ENCODE peak calls at places on chromosomes 4 and X, in six cellular contexts. Y, H, R, C, K and J are unnamed samples.

GRCh38 chrX:87517571-87518141 is at the start of gene KLHL4:
- DNase-seq in R (no peak), Y (peak; percentile 88), H (no peak), C (no peak), K (peak; percentile 45), J (no peak)

GRCh38 chr4:190018201-190018920 is 8.7 kb downstream of the FRG2 start:
- DNase-seq in K (no peak), Y (no peak), H (no peak), R (no peak), C (no peak), J (no peak)

GRCh38 chr4:602559-602942 is 22.8 kb upstream of the PDE6B start:
- DNase-seq in K (peak; percentile 30), Y (peak; percentile 25), C (peak; percentile 68), R (peak; percentile 88), H (no peak), J (no peak)

GRCh38 chrX:130024127-130024526 is 41.7 kb downstream of the BCORL1 start:
- DNase-seq in Y (peak; percentile 66), K (no peak), H (peak; percentile 75), C (peak; percentile 58), R (peak; percentile 84), J (peak; percentile 6)

GRCh38 chr4:108730579-108730978 is 32.3 kb downstream of the ETNPPL start:
- DNase-seq in C (no peak), H (no peak), R (no peak), K (no peak), Y (peak; percentile 28), J (peak; percentile 57)

GRCh38 chrX:45868425-45868824 is 667.7 kb upstream of the DIPK2B start:
- DNase-seq in C (no peak), H (no peak), Y (no peak), K (no peak), R (no peak), J (no peak)

GRCh38 chr4:1640110-1640509 is 44.0 kb downstream of the FAM53A start:
- DNase-seq in H (no peak), Y (no peak), K (no peak), C (no peak), R (no peak), J (no peak)

GRCh38 chr4:10050171-10051120 is 29.1 kb upstream of the SLC2A9 start:
- DNase-seq in Y (no peak), K (no peak), R (no peak), H (no peak), C (no peak), J (no peak)

GRCh38 chr4:8414377-8414776 is 26.1 kb downstream of the ACOX3 start:
- DNase-seq in H (no peak), Y (no peak), K (no peak), R (no peak), C (no peak), J (no peak)

GRCh38 chr4:169934794-169935400 is 91.3 kb downstream of the MFAP3L start:
- DNase-seq in C (no peak), K (no peak), Y (no peak), H (no peak), R (no peak), J (no peak)

GRCh38 chr4:141124224-141124623 is 9.0 kb downstream of the RNF150 start:
- DNase-seq in C (no peak), Y (no peak), R (no peak), H (peak; percentile 48), K (no peak), J (no peak)

GRCh38 chr4:7166286-7166685 is 26.1 kb upstream of the SORCS2 start:
- DNase-seq in Y (no peak), H (no peak), K (no peak), R (no peak), C (no peak), J (no peak)

GRCh38 chrX:44785652-44786051 is 58.2 kb upstream of the DUSP21 start:
- DNase-seq in K (no peak), R (no peak), C (no peak), H (peak; percentile 59), Y (peak; percentile 97), J (no peak)

GRCh38 chrX:69319376-69319775 is 154.1 kb upstream of the PJA1 start:
- DNase-seq in H (no peak), R (no peak), Y (no peak), K (no peak), C (no peak), J (no peak)

GRCh38 chrX:69896046-69896445 is 153.7 kb downstream of the AWAT2 start:
- DNase-seq in H (no peak), K (no peak), R (no peak), Y (no peak), C (no peak), J (no peak)

GRCh38 chr4:152202415-152202814 is 333.5 kb downstream of the FBXW7 start:
- DNase-seq in Y (no peak), K (no peak), R (no peak), H (no peak), C (no peak), J (no peak)

GRCh38 chr4:93658443-93658842 is 170.1 kb upstream of the ATOH1 start:
- DNase-seq in K (no peak), C (no peak), H (no peak), Y (no peak), R (no peak), J (no peak)

GRCh38 chr4:153518001-153518400 is 51.8 kb downstream of the TMEM131L start:
- DNase-seq in R (no peak), H (no peak), C (no peak), Y (no peak), K (no peak), J (no peak)